ENCODE peak calls at places on chromosomes 7 and 10, in ten cellular contexts. K, R, S, U, Z, H, M, Y, E and W are unnamed samples.

GRCh38 chr7:16532272-16532671 is 5.6 kb downstream of the LRRC72 start:
- DNase-seq in R (no peak), K (no peak), Z (no peak), E (no peak), S (no peak), M (no peak), Y (no peak), H (no peak), U (no peak), W (no peak)

GRCh38 chr7:7104971-7105370 is 77.4 kb upstream of the C1GALT1 start:
- DNase-seq in S (no peak), U (no peak), E (no peak), Y (no peak), M (no peak), H (no peak), R (no peak), Z (no peak), K (no peak), W (no peak)

GRCh38 chr7:2824678-2825461 is 19.2 kb downstream of the GNA12 start:
- DNase-seq in K (no peak), Z (no peak), H (peak), Y (no peak), E (no peak), M (no peak), R (no peak), S (no peak), U (no peak), W (no peak)

GRCh38 chr7:35747611-35748010 is 52.7 kb upstream of the HERPUD2 start:
- DNase-seq in H (no peak), E (no peak), Z (no peak), M (no peak), K (no peak), S (no peak), R (no peak), U (no peak), Y (no peak), W (no peak)

GRCh38 chr7:140672382-140673062 is at the start of gene ADCK2:
- DNase-seq in S (peak), Z (no peak), U (peak), M (peak), K (peak), H (peak), E (peak), R (no peak), Y (no peak), W (peak)

GRCh38 chr10:90930971-90931841 is 10.3 kb upstream of the ANKRD1 start:
- DNase-seq in U (peak), Z (peak), H (no peak), K (no peak), S (no peak), Y (peak), E (peak), R (peak), M (no peak), W (peak)

GRCh38 chr10:70763567-70763966 is 21.6 kb downstream of the TBATA start:
- DNase-seq in Z (no peak), H (no peak), U (no peak), Y (no peak), K (no peak), M (no peak), R (no peak), E (no peak), S (no peak), W (no peak)

GRCh38 chr7:22464299-22464698 is 35.7 kb downstream of the STEAP1B start:
- DNase-seq in K (no peak), H (no peak), E (no peak), Y (no peak), U (no peak), M (no peak), R (no peak), S (no peak), Z (no peak), W (no peak)

GRCh38 chr7:22801907-22802306 is 20.7 kb downstream of the TOMM7 start:
- DNase-seq in Y (no peak), K (no peak), M (no peak), S (no peak), U (no peak), E (no peak), H (no peak), R (no peak), Z (no peak), W (no peak)

GRCh38 chr10:96831200-96831866 is 765 bp upstream of the LCOR start:
- DNase-seq in S (no peak), R (no peak), H (no peak), M (no peak), Z (no peak), K (no peak), U (no peak), E (no peak), Y (no peak), W (no peak)

GRCh38 chr7:127865466-127865865 is 165.8 kb downstream of the LRRC4 start:
- DNase-seq in R (no peak), U (no peak), Z (no peak), S (no peak), M (no peak), E (no peak), H (peak), K (no peak), Y (no peak), W (peak)

GRCh38 chr10:99393036-99393435 is 37.4 kb downstream of the GOT1 start:
- DNase-seq in S (no peak), Y (no peak), Z (no peak), R (no peak), U (no peak), H (no peak), M (no peak), E (no peak), K (no peak), W (no peak)

GRCh38 chr7:158413962-158414961 is 173.4 kb downstream of the PTPRN2 start:
- DNase-seq in H (peak), K (no peak), U (no peak), Y (peak), M (peak), R (no peak), Z (no peak), S (no peak), E (no peak), W (no peak)